ENCODE peak calls at places on chromosomes 3 and 15, in eight cellular contexts. L, H, T, J, I, P, Y and A are unnamed samples.

GRCh38 chr15:80090879-80091503 is 31.5 kb downstream of the ZFAND6 start:
- DNase-seq in T (no peak), I (peak), Y (no peak), P (peak), J (no peak), L (no peak), H (no peak), A (no peak)

GRCh38 chr3:45616158-45616557 is 21.6 kb downstream of the LIMD1 start:
- DNase-seq in P (no peak), H (no peak), I (no peak), Y (no peak), L (no peak), T (no peak), J (no peak), A (no peak)

GRCh38 chr15:65916664-65917406 is 47.5 kb downstream of the RAB11A start:
- DNase-seq in I (peak), Y (peak), L (peak), T (peak), P (peak), J (peak), H (no peak), A (no peak)

GRCh38 chr3:133742351-133743091 is 3.7 kb upstream of the TF start:
- DNase-seq in T (no peak), I (peak), L (no peak), H (no peak), P (peak), J (no peak), Y (no peak), A (no peak)

GRCh38 chr3:45972534-45973402 is 22.9 kb downstream of the FYCO1 start:
- DNase-seq in L (no peak), Y (peak), J (no peak), P (peak), I (no peak), T (peak), H (no peak), A (no peak)

GRCh38 chr3:81581966-81582599 is 179.4 kb downstream of the GBE1 start:
- DNase-seq in L (peak), T (no peak), P (peak), H (no peak), Y (peak), I (peak), J (peak), A (no peak)

GRCh38 chr3:153670577-153670976 is 450.6 kb upstream of the ARHGEF26 start:
- DNase-seq in P (no peak), H (no peak), J (no peak), L (no peak), I (no peak), Y (no peak), T (no peak), A (no peak)

GRCh38 chr15:47384316-47384715 is 333.0 kb upstream of the SEMA6D start:
- DNase-seq in T (peak), Y (peak), I (peak), H (no peak), P (peak), J (peak), L (peak), A (no peak)

GRCh38 chr3:123660276-123660675 is 75.4 kb upstream of the HACD2 start:
- DNase-seq in L (no peak), J (no peak), Y (no peak), H (no peak), I (no peak), T (no peak), P (no peak), A (no peak)